ENCODE peak calls at places on chromosomes 12 and 14, in four cellular contexts. Z, J, M and S are unnamed samples.

GRCh38 chr12:88753074-88753473 is 172.8 kb upstream of the KITLG start:
- DNase-seq in M (peak; percentile 52), Z (no peak), J (peak; percentile 47), S (no peak)

GRCh38 chr12:53736602-53737493 is 9.6 kb upstream of the CALCOCO1 start:
- DNase-seq in M (no peak), Z (no peak), J (no peak), S (no peak)

GRCh38 chr14:57699947-57700346 is 165.9 kb downstream of the SLC35F4 start:
- DNase-seq in Z (no peak), J (no peak), M (no peak), S (no peak)

GRCh38 chr14:75047506-75047905 is 3.8 kb downstream of the MLH3 start:
- DNase-seq in M (peak; percentile 53), Z (no peak), J (no peak), S (no peak)

GRCh38 chr14:59870277-59871165 is at the start of gene RTN1:
- DNase-seq in J (peak; percentile 16), Z (peak; percentile 67), M (peak; percentile 28), S (peak; percentile 71)

GRCh38 chr14:79260406-79260805 is 950.9 kb downstream of the DIO2 start:
- DNase-seq in Z (no peak), J (no peak), M (no peak), S (no peak)

GRCh38 chr12:91194500-91194899 is 11.9 kb upstream of the DCN start:
- DNase-seq in Z (no peak), J (no peak), M (no peak), S (no peak)

GRCh38 chr12:110670161-110670701 is 18.7 kb downstream of the HVCN1 start:
- DNase-seq in M (no peak), Z (no peak), J (no peak), S (no peak)

GRCh38 chr12:11015775-11016430 is 6.5 kb downstream of the TAS2R19 start:
- DNase-seq in Z (no peak), M (no peak), J (no peak), S (no peak)

GRCh38 chr12:108313609-108314331 is 25.3 kb downstream of the CMKLR1 start:
- DNase-seq in M (no peak), Z (no peak), J (peak; percentile 12), S (no peak)